ENCODE peak calls at places on chromosome 20, in eight cellular contexts. N, Z, T, O, Y, M, K and C are unnamed samples.

GRCh38 chr20:64110411-64111068 is 3.2 kb upstream of the NPBWR2 start:
- DNase-seq in N (no peak), Z (peak), T (no peak), O (no peak), Y (no peak), M (no peak), K (no peak), C (no peak)

GRCh38 chr20:63093966-63094766 is 87.4 kb upstream of the BHLHE23 start:
- DNase-seq in N (no peak), Z (peak), T (no peak), O (no peak), Y (no peak), M (no peak), K (no peak), C (no peak)

GRCh38 chr20:43840382-43841070 is 74.1 kb upstream of the TOX2 start:
- DNase-seq in N (peak), Z (peak), T (no peak), O (no peak), Y (no peak), M (no peak), K (no peak), C (peak)

GRCh38 chr20:59006167-59006863 is 739 bp downstream of the CTSZ start:
- DNase-seq in N (no peak), Z (peak), T (no peak), O (no peak), Y (no peak), M (no peak), K (peak), C (peak)

GRCh38 chr20:63572788-63573738 is 976 bp downstream of the HELZ2 start:
- DNase-seq in N (no peak), Z (no peak), T (no peak), O (no peak), Y (no peak), M (no peak), K (peak), C (peak)

GRCh38 chr20:53157443-53158408 is 185.6 kb downstream of the TSHZ2 start:
- DNase-seq in N (no peak), Z (no peak), T (peak), O (peak), Y (peak), M (no peak), K (peak), C (peak)

GRCh38 chr20:12153616-12154015 is 235.9 kb downstream of the BTBD3 start:
- DNase-seq in N (no peak), Z (no peak), T (peak), O (peak), Y (no peak), M (no peak), K (no peak), C (peak)

GRCh38 chr20:309306-309840 is 12.0 kb downstream of the ZCCHC3 start:
- DNase-seq in N (no peak), Z (no peak), T (no peak), O (peak), Y (no peak), M (no peak), K (peak), C (peak)

GRCh38 chr20:63518946-63519764 is 1.4 kb upstream of the PPDPF start:
- DNase-seq in N (no peak), Z (peak), T (no peak), O (no peak), Y (no peak), M (no peak), K (no peak), C (no peak)